ENCODE peak calls at places on chromosomes 13 and 19, in seven cellular contexts. U is Caco-2, K is cardiac muscle cell, E is GM12865, T is mucosa of descending colon, C is breast epithelium, G is WTC11. I is an unnamed sample.
A peak's percentile ranks its signal among the peaks of the same experiment; 100 is the strongest.

GRCh38 chr19:53537126-53537522 is 821 bp upstream of the ZNF331 start:
- DNase-seq in U (no peak), K (no peak), E (no peak), T (no peak), C (no peak), G (no peak), I (no peak)

GRCh38 chr19:14149509-14149994 is 13.2 kb upstream of the ASF1B start:
- DNase-seq in U (no peak), K (no peak), E (peak; percentile 54), T (peak; percentile 65), C (peak; percentile 67), G (no peak), I (no peak)

GRCh38 chr13:59480398-59480797 is 683.3 kb downstream of the DIAPH3 start:
- DNase-seq in U (no peak), K (no peak), E (no peak), T (no peak), C (no peak), G (no peak), I (no peak)

GRCh38 chr13:45769072-45769471 is 67.0 kb downstream of the CBY2 start:
- DNase-seq in U (no peak), K (no peak), E (no peak), T (no peak), C (no peak), G (no peak), I (no peak)

GRCh38 chr19:58566989-58567388 is 6.1 kb downstream of the MZF1 start:
- DNase-seq in U (no peak), K (no peak), E (no peak), T (peak; percentile 2), C (peak; percentile 15), G (no peak), I (no peak)

GRCh38 chr19:44785271-44785670 is 7.6 kb downstream of the CBLC start:
- DNase-seq in U (no peak), K (no peak), E (no peak), T (no peak), C (no peak), G (no peak), I (no peak)

GRCh38 chr19:45969676-45970075 is 4.0 kb downstream of the NOVA2 start:
- DNase-seq in U (no peak), K (no peak), E (no peak), T (no peak), C (no peak), G (no peak), I (no peak)

GRCh38 chr19:45294291-45295029 is 28.2 kb downstream of the CKM start:
- DNase-seq in U (no peak), K (peak; percentile 16), E (no peak), T (no peak), C (no peak), G (no peak), I (no peak)

GRCh38 chr13:49062297-49062896 is 86.7 kb downstream of the FNDC3A start:
- DNase-seq in U (no peak), K (no peak), E (no peak), T (no peak), C (no peak), G (no peak), I (no peak)

GRCh38 chr13:111213964-111214726 is 99.0 kb downstream of the ARHGEF7 start:
- DNase-seq in U (no peak), K (peak; percentile 28), E (no peak), T (peak; percentile 12), C (no peak), G (no peak), I (no peak)

GRCh38 chr13:110329258-110329657 is 22.2 kb downstream of the COL4A2 start:
- DNase-seq in U (no peak), K (no peak), E (no peak), T (no peak), C (no peak), G (no peak), I (no peak)

GRCh38 chr13:76854894-76855293 is 31.3 kb downstream of the KCTD12 start:
- DNase-seq in U (no peak), K (no peak), E (no peak), T (no peak), C (no peak), G (no peak), I (no peak)

GRCh38 chr19:51320258-51320657 is 8.8 kb downstream of the IGLON5 start:
- DNase-seq in U (no peak), K (no peak), E (no peak), T (no peak), C (no peak), G (no peak), I (no peak)

GRCh38 chr19:45179063-45179847 is 671 bp downstream of the BLOC1S3 start:
- DNase-seq in U (peak; percentile 57), K (peak; percentile 46), E (peak; percentile 42), T (no peak), C (no peak), G (no peak), I (peak; percentile 51)

GRCh38 chr13:24627864-24628418 is 52.3 kb upstream of the ATP12A start:
- DNase-seq in U (no peak), K (no peak), E (no peak), T (no peak), C (no peak), G (no peak), I (no peak)

GRCh38 chr19:49896863-49897621 is at the start of gene IL4I1:
- DNase-seq in U (no peak), K (no peak), E (peak; percentile 94), T (peak; percentile 51), C (no peak), G (no peak), I (peak; percentile 82)

GRCh38 chr19:42693760-42694350 is 46.4 kb downstream of the PSG3 start:
- DNase-seq in U (peak; percentile 69), K (no peak), E (peak; percentile 41), T (peak; percentile 9), C (no peak), G (peak; percentile 63), I (peak; percentile 56)
- TF ChIP-seq CTCF in U (peak; percentile 48), K (peak; percentile 60), E (peak; percentile 51), T (no peak), C (no peak), G (peak; percentile 52), I (peak; percentile 29)

DNA sequence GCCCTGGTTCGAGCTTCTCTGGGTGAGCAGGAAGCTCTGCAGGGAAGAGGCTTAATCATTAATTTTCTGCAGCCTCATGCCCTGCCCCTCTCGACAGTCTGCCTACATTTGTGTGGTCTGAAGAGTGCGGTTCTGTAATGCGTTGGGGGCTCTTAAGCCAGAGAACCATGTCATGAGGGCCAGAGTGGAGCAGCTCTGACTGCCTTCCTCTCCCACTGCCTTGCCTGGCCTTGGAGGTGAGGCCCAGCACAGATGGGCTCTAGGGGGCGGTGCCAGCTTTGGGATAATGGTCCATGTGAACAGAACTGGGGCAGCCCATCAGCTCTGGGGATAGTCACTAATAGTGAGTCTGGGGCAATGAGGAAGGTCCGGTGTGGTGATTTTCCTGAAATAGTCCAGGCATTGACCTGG is 5.7 kb downstream of the FGF9 start:
- DNase-seq in U (peak; percentile 67), K (peak; percentile 62), E (no peak), T (peak; percentile 74), C (no peak), G (peak; percentile 77), I (no peak)
- TF ChIP-seq CTCF in U (peak; percentile 33), K (no peak), E (no peak), T (no peak), C (no peak), G (no peak), I (no peak)

DNA sequence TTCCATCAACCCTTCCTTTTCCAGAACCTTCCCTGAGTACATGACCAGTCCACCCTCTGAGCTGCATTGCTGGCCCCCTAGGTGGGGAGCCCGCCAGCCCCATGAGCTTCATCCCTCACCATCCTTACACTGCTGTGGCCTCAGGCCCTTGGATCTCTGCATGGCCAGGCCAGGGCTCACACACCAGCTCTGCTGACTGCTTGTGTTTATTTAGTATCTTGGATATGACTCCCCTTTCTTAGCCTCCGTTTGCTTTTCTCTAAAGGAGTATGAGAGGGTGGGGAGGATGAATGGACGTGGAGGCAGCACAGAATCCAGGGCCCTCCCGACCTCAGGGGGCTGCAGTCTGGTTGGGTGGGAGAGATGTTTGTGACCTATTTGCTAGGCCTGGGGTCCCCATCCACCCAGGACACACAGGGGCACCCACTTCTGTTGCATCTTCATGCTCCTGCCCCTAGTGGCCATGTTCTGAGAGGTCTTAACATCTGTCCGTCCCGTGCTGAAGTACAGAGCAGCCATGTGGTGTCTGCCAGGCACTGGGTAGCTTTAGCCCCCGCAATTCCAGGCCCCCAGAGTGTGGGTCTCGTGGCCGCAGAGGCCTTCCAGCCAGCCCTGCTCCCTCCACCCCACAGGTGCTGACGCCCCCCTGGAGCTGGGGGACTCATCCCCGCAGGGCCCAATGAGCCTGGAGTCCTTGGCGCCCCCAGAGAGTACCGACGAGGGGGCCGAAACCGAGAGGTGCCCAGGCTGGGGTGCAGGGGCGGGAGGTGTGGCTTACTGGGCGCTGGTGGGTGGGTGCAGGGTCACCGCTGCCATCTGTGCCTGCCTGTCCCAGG is 13.0 kb downstream of the ARHGEF1 start:
- DNase-seq in U (no peak), K (no peak), E (peak; percentile 46), T (no peak), C (no peak), G (no peak), I (no peak)
- TF ChIP-seq CTCF in U (peak; percentile 43), K (peak; percentile 23), E (peak; percentile 36), T (no peak), C (no peak), G (no peak), I (no peak)

GRCh38 chr13:67643656-67644055 is 413.5 kb upstream of the PCDH9 start:
- DNase-seq in U (peak; percentile 6), K (peak; percentile 10), E (no peak), T (no peak), C (no peak), G (peak; percentile 18), I (no peak)
- TF ChIP-seq CTCF in U (no peak), K (no peak), E (no peak), T (no peak), C (no peak), G (no peak), I (no peak)

GRCh38 chr13:103325675-103326074 is 259.5 kb upstream of the SLC10A2 start:
- DNase-seq in U (no peak), K (no peak), E (no peak), T (no peak), C (no peak), G (no peak), I (no peak)

GRCh38 chr13:103324641-103325040 is 258.4 kb upstream of the SLC10A2 start:
- DNase-seq in U (no peak), K (no peak), E (no peak), T (no peak), C (no peak), G (no peak), I (no peak)

DNA sequence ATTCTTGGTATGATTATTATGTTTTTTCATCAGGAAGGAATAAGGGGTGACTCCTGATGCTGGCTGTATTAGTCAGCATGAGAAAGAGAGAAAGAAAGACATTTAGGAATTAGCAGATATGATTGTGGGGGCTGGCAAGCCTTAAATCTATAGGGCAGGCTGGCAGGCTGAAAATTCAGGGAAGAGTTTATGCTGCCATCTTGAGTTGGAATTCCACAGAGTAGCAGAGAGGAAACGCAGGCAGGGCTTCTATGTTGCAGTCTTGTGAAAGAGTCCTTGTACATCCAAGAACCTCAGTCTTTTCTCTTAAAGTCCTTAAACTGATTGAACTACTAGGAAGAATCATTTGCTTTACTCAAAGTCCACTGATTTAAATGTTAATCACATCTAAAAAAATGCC is 262.7 kb upstream of the SLC10A2 start:
- DNase-seq in U (no peak), K (no peak), E (no peak), T (no peak), C (no peak), G (no peak), I (no peak)
- TF ChIP-seq CTCF in U (no peak), K (no peak), E (no peak), T (no peak), C (no peak), G (no peak), I (no peak)

GRCh38 chr19:42313096-42313839 is at the start of gene TMEM145:
- DNase-seq in U (peak; percentile 83), K (peak; percentile 84), E (peak; percentile 53), T (no peak), C (no peak), G (peak; percentile 74), I (peak; percentile 78)
- TF ChIP-seq CTCF in U (no peak), K (peak; percentile 21), E (peak; percentile 4), T (no peak), C (no peak), G (no peak), I (peak; percentile 12)